ENCODE peak calls at places on chromosomes 5 and 9, in four cellular contexts. E, X, F and N are unnamed samples.

GRCh38 chr5:137751869-137752491 is 2.2 kb downstream of the HNRNPA0 start:
- DNase-seq in X (peak; percentile 88), E (peak; percentile 22), F (no peak), N (peak; percentile 11)

GRCh38 chr5:141734501-141735231 is 52.6 kb upstream of the ARAP3 start:
- DNase-seq in F (no peak), E (peak; percentile 34), X (peak; percentile 78), N (no peak)

GRCh38 chr5:151085517-151086031 is 4.7 kb upstream of the TNIP1 start:
- DNase-seq in X (no peak), F (no peak), E (peak; percentile 47), N (no peak)

GRCh38 chr5:103474671-103475070 is 87.9 kb downstream of the NUDT12 start:
- DNase-seq in X (peak; percentile 60), E (no peak), F (no peak), N (no peak)

GRCh38 chr9:6931913-6932312 is 174.1 kb downstream of the KDM4C start:
- DNase-seq in E (peak; percentile 38), X (peak; percentile 88), F (peak; percentile 51), N (no peak)

GRCh38 chr5:42951169-42951846 is 88.8 kb downstream of the ANXA2R start:
- DNase-seq in F (peak; percentile 86), E (no peak), X (peak; percentile 47), N (peak; percentile 78)

GRCh38 chr5:115686692-115687054 is 60.8 kb upstream of the TMED7 start:
- DNase-seq in E (no peak), X (peak; percentile 4), F (no peak), N (no peak)

GRCh38 chr5:162683280-162683679 is 615.7 kb downstream of the GABRG2 start:
- DNase-seq in X (no peak), F (no peak), E (no peak), N (no peak)

GRCh38 chr9:110821064-110821463 is 152.5 kb downstream of the MUSK start:
- DNase-seq in E (no peak), F (no peak), X (no peak), N (no peak)

GRCh38 chr9:98491778-98492177 is 217.0 kb downstream of the GABBR2 start:
- DNase-seq in E (no peak), F (no peak), X (peak; percentile 62), N (no peak)

GRCh38 chr9:2755285-2755684 is 38.0 kb downstream of the KCNV2 start:
- DNase-seq in F (no peak), E (no peak), X (no peak), N (no peak)